ENCODE peak calls at places on chromosomes 4 and X, in seven cellular contexts. B is psoas muscle, I is A549, N is fibroblast of lung, O is type B pancreatic cell, M is cardiac fibroblast, D is astrocyte of the spinal cord. F is an unnamed sample.

GRCh38 chr4:127203561-127204260 is 429.0 kb upstream of the INTU start:
- DNase-seq in B (no peak), I (no peak), N (peak; percentile 58), O (no peak), M (no peak), D (peak; percentile 83), F (no peak)

GRCh38 chr4:152690706-152691651 is 11.2 kb upstream of the TMEM154 start:
- DNase-seq in B (no peak), I (no peak), N (no peak), O (no peak), M (no peak), D (no peak), F (no peak)

GRCh38 chrX:92247076-92247475 is 467.9 kb downstream of the PCDH11X start:
- DNase-seq in B (no peak), I (no peak), N (peak; percentile 54), O (no peak), M (no peak), D (peak; percentile 43), F (peak; percentile 26)

GRCh38 chrX:45765281-45765680 is 564.6 kb upstream of the DIPK2B start:
- DNase-seq in B (no peak), I (no peak), N (no peak), O (no peak), M (no peak), D (no peak), F (no peak)

GRCh38 chr4:85870298-85871083 is 395.5 kb downstream of the ARHGAP24 start:
- DNase-seq in B (no peak), I (no peak), N (no peak), O (no peak), M (no peak), D (no peak), F (no peak)

GRCh38 chrX:121642415-121642814 is 595.0 kb downstream of the GLUD2 start:
- DNase-seq in B (no peak), I (no peak), N (no peak), O (no peak), M (peak; percentile 13), D (peak; percentile 47), F (peak; percentile 4)

GRCh38 chrX:68511255-68511654 is 12.4 kb downstream of the YIPF6 start:
- DNase-seq in B (no peak), I (peak; percentile 7), N (peak; percentile 49), O (no peak), M (peak; percentile 54), D (peak; percentile 45), F (peak; percentile 14)

GRCh38 chr4:183260491-183261151 is 59.5 kb downstream of the CLDN22 start:
- DNase-seq in B (no peak), I (no peak), N (no peak), O (no peak), M (no peak), D (no peak), F (no peak)

GRCh38 chr4:2356123-2357069 is 62.0 kb downstream of the ZFYVE28 start:
- DNase-seq in B (no peak), I (no peak), N (no peak), O (no peak), M (no peak), D (no peak), F (no peak)

GRCh38 chr4:149161247-149161646 is 654.4 kb downstream of the IQCM start:
- DNase-seq in B (no peak), I (no peak), N (peak; percentile 41), O (no peak), M (peak; percentile 70), D (peak; percentile 56), F (no peak)

GRCh38 chr4:176376032-176376614 is 56.4 kb downstream of the SPCS3 start:
- DNase-seq in B (no peak), I (peak; percentile 15), N (peak; percentile 63), O (no peak), M (peak; percentile 54), D (peak; percentile 52), F (peak; percentile 16)

GRCh38 chrX:38940547-38940946 is 139.3 kb downstream of the MID1IP1 start:
- DNase-seq in B (no peak), I (no peak), N (peak; percentile 57), O (no peak), M (peak; percentile 22), D (no peak), F (no peak)

GRCh38 chrX:97639526-97639925 is 755.8 kb downstream of the RPA4 start:
- DNase-seq in B (no peak), I (no peak), N (no peak), O (no peak), M (no peak), D (no peak), F (no peak)

GRCh38 chr4:8355306-8355705 is 85.2 kb downstream of the ACOX3 start:
- DNase-seq in B (no peak), I (no peak), N (no peak), O (no peak), M (no peak), D (no peak), F (peak; percentile 26)

GRCh38 chr4:65561164-65561563 is 109.1 kb downstream of the EPHA5 start:
- DNase-seq in B (no peak), I (no peak), N (no peak), O (no peak), M (no peak), D (no peak), F (no peak)

GRCh38 chr4:101599620-101600019 is 190.9 kb upstream of the BANK1 start:
- DNase-seq in B (no peak), I (no peak), N (peak; percentile 71), O (no peak), M (peak; percentile 14), D (peak; percentile 13), F (peak; percentile 45)

GRCh38 chrX:905828-906566 is 275.4 kb downstream of the SHOX start:
- DNase-seq in B (no peak), I (no peak), N (no peak), O (peak; percentile 68), M (no peak), D (no peak), F (no peak)

GRCh38 chr4:79235074-79235473 is 90.8 kb downstream of the NAA11 start:
- DNase-seq in B (no peak), I (no peak), N (no peak), O (no peak), M (no peak), D (no peak), F (no peak)

GRCh38 chr4:172011196-172011595 is 198.0 kb downstream of the GALNTL6 start:
- DNase-seq in B (no peak), I (no peak), N (no peak), O (no peak), M (no peak), D (no peak), F (no peak)

GRCh38 chrX:68929332-68930150 is 100.7 kb downstream of the EFNB1 start:
- DNase-seq in B (peak; percentile 69), I (no peak), N (peak; percentile 75), O (no peak), M (peak; percentile 81), D (peak; percentile 81), F (peak; percentile 71)

GRCh38 chr4:52870225-52870624 is 8.1 kb downstream of the RASL11B start:
- DNase-seq in B (no peak), I (no peak), N (no peak), O (no peak), M (no peak), D (no peak), F (no peak)

GRCh38 chr4:97910005-97910404 is 233.3 kb downstream of the STPG2 start:
- DNase-seq in B (no peak), I (peak; percentile 5), N (no peak), O (no peak), M (no peak), D (no peak), F (peak; percentile 25)

GRCh38 chr4:141686929-141687328 is 50.5 kb downstream of the IL15 start:
- DNase-seq in B (no peak), I (no peak), N (peak; percentile 23), O (no peak), M (peak; percentile 72), D (peak; percentile 5), F (no peak)

GRCh38 chr4:149823770-149824221 is 8.2 kb upstream of the IQCM start:
- DNase-seq in B (no peak), I (peak; percentile 19), N (peak; percentile 83), O (no peak), M (peak; percentile 50), D (peak; percentile 87), F (peak; percentile 81)

GRCh38 chr4:113575391-113575790 is 186.1 kb downstream of the CAMK2D start:
- DNase-seq in B (no peak), I (no peak), N (peak; percentile 76), O (no peak), M (peak; percentile 64), D (peak; percentile 82), F (no peak)

GRCh38 chrX:109827772-109828171 is 94.7 kb upstream of the ACSL4 start:
- DNase-seq in B (no peak), I (no peak), N (no peak), O (no peak), M (no peak), D (no peak), F (no peak)

GRCh38 chrX:109830157-109830703 is 97.2 kb upstream of the ACSL4 start:
- DNase-seq in B (no peak), I (no peak), N (no peak), O (no peak), M (no peak), D (no peak), F (no peak)

GRCh38 chrX:109830704-109831206 is 97.7 kb upstream of the ACSL4 start:
- DNase-seq in B (no peak), I (no peak), N (peak; percentile 84), O (no peak), M (peak; percentile 63), D (peak; percentile 38), F (no peak)

GRCh38 chrX:109822861-109823260 is 89.8 kb upstream of the ACSL4 start:
- DNase-seq in B (no peak), I (no peak), N (no peak), O (no peak), M (no peak), D (no peak), F (no peak)

GRCh38 chrX:109826954-109827708 is 94.1 kb upstream of the ACSL4 start:
- DNase-seq in B (no peak), I (peak; percentile 21), N (peak; percentile 58), O (no peak), M (peak; percentile 76), D (peak; percentile 55), F (peak; percentile 34)
- TF ChIP-seq CTCF in B (no peak), I (no peak), N (no peak), O (no peak), M (no peak), D (peak; percentile 10), F (no peak)

GRCh38 chrX:49208399-49208798 is 8.4 kb upstream of the SYP start:
- DNase-seq in B (no peak), I (no peak), N (no peak), O (no peak), M (no peak), D (no peak), F (no peak)
- TF ChIP-seq CTCF in B (no peak), I (no peak), N (no peak), O (no peak), M (no peak), D (no peak), F (no peak)

GRCh38 chr4:159256037-159256436 is 153.2 kb downstream of the RAPGEF2 start:
- DNase-seq in B (no peak), I (no peak), N (no peak), O (no peak), M (no peak), D (no peak), F (no peak)
- TF ChIP-seq CTCF in B (no peak), I (no peak), N (no peak), O (no peak), M (peak; percentile 14), D (peak; percentile 6), F (no peak)

DNA sequence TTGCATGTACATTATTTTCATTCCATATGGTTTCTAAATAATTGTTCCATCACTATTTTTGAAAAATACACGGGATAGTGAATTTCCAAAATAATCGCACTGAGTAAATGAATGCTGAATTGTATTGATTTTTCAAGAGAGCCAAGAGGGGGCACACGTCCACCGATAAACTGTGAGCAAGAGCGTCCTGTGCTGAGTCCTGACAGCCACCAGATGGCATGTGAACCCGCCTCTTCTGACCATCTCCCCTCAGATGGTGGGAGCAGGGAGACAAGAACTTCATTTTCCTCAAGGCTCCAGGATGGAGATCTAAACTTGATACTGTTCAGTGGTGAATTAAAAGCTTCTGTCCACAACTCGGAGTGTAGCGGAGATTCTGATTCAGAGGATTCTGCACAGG is 30.6 kb upstream of the IL9R start:
- DNase-seq in B (no peak), I (peak; percentile 22), N (no peak), O (no peak), M (no peak), D (no peak), F (peak; percentile 35)
- TF ChIP-seq CTCF in B (no peak), I (peak; percentile 61), N (no peak), O (peak; percentile 68), M (peak; percentile 20), D (peak; percentile 3), F (peak; percentile 41)